ENCODE peak calls at places on chromosomes 5 and 9, in nine cellular contexts. P, F, T, Z, M, E, J, H and G are unnamed samples.

GRCh38 chr9:14348241-14349140 is 34.5 kb upstream of the NFIB start:
- DNase-seq in P (peak), F (no peak), T (peak), Z (peak), M (no peak), E (peak), J (no peak), H (peak), G (no peak)

GRCh38 chr5:170523129-170523497 is 19.3 kb downstream of the KCNIP1 start:
- DNase-seq in P (no peak), F (peak), T (no peak), Z (peak), M (no peak), E (no peak), J (no peak), H (peak), G (no peak)

GRCh38 chr9:4933861-4934260 is 51.2 kb upstream of the JAK2 start:
- DNase-seq in P (no peak), F (no peak), T (no peak), Z (no peak), M (no peak), E (no peak), J (no peak), H (no peak), G (no peak)

GRCh38 chr5:42993516-42994284 is 46.4 kb downstream of the ANXA2R start:
- DNase-seq in P (peak), F (peak), T (no peak), Z (peak), M (peak), E (no peak), J (peak), H (no peak), G (peak)

GRCh38 chr9:128902351-128903078 is 18.3 kb upstream of the PHYHD1 start:
- DNase-seq in P (no peak), F (no peak), T (no peak), Z (no peak), M (peak), E (no peak), J (peak), H (peak), G (no peak)

GRCh38 chr9:106707722-106708121 is 155.2 kb upstream of the ZNF462 start:
- DNase-seq in P (no peak), F (peak), T (no peak), Z (no peak), M (no peak), E (no peak), J (no peak), H (no peak), G (peak)

GRCh38 chr9:34171753-34172535 is 6.9 kb upstream of the UBAP1 start:
- DNase-seq in P (no peak), F (no peak), T (peak), Z (no peak), M (peak), E (no peak), J (peak), H (no peak), G (no peak)

GRCh38 chr9:26833792-26834191 is 58.8 kb downstream of the CAAP1 start:
- DNase-seq in P (peak), F (no peak), T (no peak), Z (no peak), M (no peak), E (peak), J (no peak), H (no peak), G (no peak)

GRCh38 chr9:15400281-15400941 is 22.3 kb upstream of the SNAPC3 start:
- DNase-seq in P (no peak), F (peak), T (no peak), Z (peak), M (no peak), E (no peak), J (no peak), H (no peak), G (no peak)

GRCh38 chr9:107049046-107049824 is 186.3 kb downstream of the ZNF462 start:
- DNase-seq in P (peak), F (peak), T (no peak), Z (no peak), M (no peak), E (no peak), J (no peak), H (no peak), G (no peak)

GRCh38 chr5:3957658-3958057 is 362.0 kb downstream of the IRX1 start:
- DNase-seq in P (no peak), F (no peak), T (no peak), Z (no peak), M (no peak), E (no peak), J (no peak), H (no peak), G (no peak)

GRCh38 chr9:112884086-112884485 is 6.6 kb downstream of the SLC46A2 start:
- DNase-seq in P (no peak), F (peak), T (no peak), Z (peak), M (no peak), E (peak), J (no peak), H (no peak), G (no peak)

GRCh38 chr5:178230879-178231735 is 1.5 kb downstream of the PHYKPL start:
- DNase-seq in P (no peak), F (peak), T (peak), Z (no peak), M (no peak), E (no peak), J (peak), H (peak), G (peak)

GRCh38 chr5:74946471-74946870 is 80.3 kb upstream of the FAM169A start:
- DNase-seq in P (no peak), F (no peak), T (no peak), Z (no peak), M (no peak), E (no peak), J (no peak), H (no peak), G (peak)

GRCh38 chr5:17411436-17411835 is 86.6 kb upstream of the TAF11L2 start:
- DNase-seq in P (no peak), F (peak), T (no peak), Z (peak), M (no peak), E (no peak), J (no peak), H (no peak), G (peak)

GRCh38 chr9:87255437-87256155 is 242.1 kb upstream of the DAPK1 start:
- DNase-seq in P (no peak), F (peak), T (no peak), Z (peak), M (no peak), E (no peak), J (no peak), H (no peak), G (no peak)

GRCh38 chr9:105051897-105052296 is 123.9 kb upstream of the ABCA1 start:
- DNase-seq in P (no peak), F (no peak), T (no peak), Z (no peak), M (peak), E (no peak), J (no peak), H (no peak), G (no peak)

GRCh38 chr9:112051812-112052211 is 123.3 kb downstream of the SUSD1 start:
- DNase-seq in P (no peak), F (peak), T (no peak), Z (no peak), M (no peak), E (no peak), J (no peak), H (no peak), G (peak)

GRCh38 chr5:175642998-175643397 is 14.9 kb upstream of the HRH2 start:
- DNase-seq in P (no peak), F (no peak), T (no peak), Z (no peak), M (no peak), E (no peak), J (no peak), H (no peak), G (no peak)

GRCh38 chr5:370959-371810 is 49.7 kb downstream of the AHRR start:
- DNase-seq in P (peak), F (no peak), T (no peak), Z (no peak), M (no peak), E (no peak), J (peak), H (no peak), G (no peak)

GRCh38 chr9:38278457-38278856 is 114.0 kb upstream of the ALDH1B1 start:
- DNase-seq in P (peak), F (no peak), T (no peak), Z (no peak), M (no peak), E (no peak), J (no peak), H (no peak), G (no peak)

GRCh38 chr9:134396825-134397224 is 70.6 kb downstream of the RXRA start:
- DNase-seq in P (no peak), F (no peak), T (no peak), Z (no peak), M (peak), E (no peak), J (peak), H (no peak), G (no peak)

GRCh38 chr5:65172486-65173129 is 309.1 kb downstream of the ADAMTS6 start:
- DNase-seq in P (no peak), F (peak), T (no peak), Z (peak), M (no peak), E (no peak), J (no peak), H (no peak), G (peak)

GRCh38 chr5:470961-471749 is 28.2 kb downstream of the EXOC3 start:
- DNase-seq in P (no peak), F (no peak), T (peak), Z (no peak), M (no peak), E (peak), J (peak), H (peak), G (peak)

GRCh38 chr5:40939753-40940152 is 30.5 kb downstream of the C7 start:
- DNase-seq in P (no peak), F (no peak), T (no peak), Z (no peak), M (no peak), E (no peak), J (no peak), H (no peak), G (no peak)

GRCh38 chr9:91502913-91503649 is 79.4 kb upstream of the NFIL3 start:
- DNase-seq in P (no peak), F (no peak), T (no peak), Z (no peak), M (no peak), E (no peak), J (no peak), H (no peak), G (no peak)

GRCh38 chr9:96100385-96100978 is 201.5 kb downstream of the HSD17B3 start:
- DNase-seq in P (no peak), F (peak), T (no peak), Z (no peak), M (no peak), E (no peak), J (peak), H (no peak), G (no peak)

GRCh38 chr9:33884856-33885701 is 68.1 kb downstream of the UBE2R2 start:
- DNase-seq in P (no peak), F (peak), T (no peak), Z (peak), M (no peak), E (no peak), J (no peak), H (peak), G (peak)

GRCh38 chr5:114053377-114053776 is 308.5 kb upstream of the KCNN2 start:
- DNase-seq in P (no peak), F (no peak), T (no peak), Z (no peak), M (no peak), E (peak), J (no peak), H (no peak), G (no peak)

GRCh38 chr5:74205745-74206570 is 434.6 kb downstream of the ENC1 start:
- DNase-seq in P (no peak), F (peak), T (no peak), Z (no peak), M (no peak), E (no peak), J (no peak), H (no peak), G (no peak)

GRCh38 chr9:38713426-38713825 is 6.5 kb downstream of the FAM240B start:
- DNase-seq in P (no peak), F (peak), T (no peak), Z (peak), M (no peak), E (no peak), J (no peak), H (no peak), G (peak)

GRCh38 chr9:35665471-35665818 is 450 bp upstream of the ARHGEF39 start:
- DNase-seq in P (no peak), F (no peak), T (no peak), Z (no peak), M (no peak), E (no peak), J (no peak), H (no peak), G (no peak)

DNA sequence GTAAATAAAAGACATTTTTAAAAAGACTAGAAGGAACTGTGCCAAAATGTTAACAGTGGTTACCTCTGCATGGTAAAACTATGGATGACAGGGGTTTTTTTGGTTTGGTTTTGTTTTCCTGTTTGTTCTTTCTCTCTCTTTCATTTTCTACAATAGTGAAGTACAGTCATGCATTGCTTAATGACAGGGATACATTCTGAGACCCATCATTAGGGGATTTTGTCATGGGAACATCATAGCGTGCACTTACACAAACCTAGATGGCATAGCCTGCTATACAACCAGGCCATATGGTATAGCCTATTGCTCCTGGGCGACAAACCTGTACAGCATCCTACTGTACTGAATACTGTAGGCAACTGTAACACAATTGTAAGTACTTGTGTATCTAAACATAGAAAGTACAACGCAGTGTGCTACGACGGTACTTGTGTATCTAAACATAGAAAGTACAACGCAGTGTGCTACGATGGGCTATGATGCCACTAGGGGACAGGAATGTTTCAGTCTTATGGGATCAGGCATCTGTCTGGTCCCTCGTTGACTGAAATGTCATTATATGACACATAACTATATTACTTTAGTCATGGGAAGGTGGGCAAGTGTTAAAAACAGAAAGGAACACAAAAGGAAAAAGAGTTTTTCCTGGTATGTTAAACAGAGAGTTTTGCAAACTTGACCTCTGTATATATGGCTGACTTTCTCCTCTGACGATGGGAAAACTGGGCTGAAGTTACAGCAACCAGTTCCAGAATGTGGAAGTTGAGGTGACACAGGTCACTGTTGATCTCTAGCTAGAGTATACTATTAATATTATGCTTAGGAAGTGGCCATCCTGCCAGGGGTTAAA is 7.4 kb upstream of the ADAM19 start:
- DNase-seq in P (no peak), F (no peak), T (no peak), Z (no peak), M (no peak), E (no peak), J (no peak), H (no peak), G (no peak)
- TF ChIP-seq CTCF in P (no peak), F (no peak), T (no peak), Z (peak), M (no peak), E (no peak), J (no peak), H (no peak), G (no peak)

GRCh38 chr5:125004009-125004408 is 257.6 kb upstream of the ZNF608 start:
- DNase-seq in P (no peak), F (no peak), T (no peak), Z (no peak), M (no peak), E (no peak), J (no peak), H (no peak), G (no peak)
- TF ChIP-seq CTCF in P (no peak), F (no peak), T (no peak), Z (no peak), M (no peak), E (no peak), J (no peak), H (no peak), G (no peak)

DNA sequence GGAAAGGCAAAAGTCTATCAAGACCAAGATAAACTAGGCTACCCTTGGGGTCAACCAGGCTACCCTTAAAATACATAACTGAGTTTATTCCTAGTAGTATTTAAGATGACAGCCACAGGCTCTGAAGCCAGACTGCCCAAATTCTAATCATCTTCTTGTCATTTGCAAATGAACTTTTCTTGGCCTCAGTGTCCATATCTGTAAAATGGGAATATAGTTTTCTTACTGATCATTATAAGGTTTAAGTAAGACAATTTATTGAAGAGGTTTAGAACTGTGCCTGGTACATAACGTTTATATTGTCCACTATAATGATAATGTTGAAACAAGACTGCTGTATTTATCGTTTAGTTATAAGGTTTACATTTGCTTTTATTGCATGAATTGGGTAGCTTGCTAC is 112.5 kb downstream of the SLC12A2 start:
- DNase-seq in P (no peak), F (no peak), T (no peak), Z (no peak), M (no peak), E (no peak), J (no peak), H (no peak), G (no peak)
- TF ChIP-seq CTCF in P (no peak), F (no peak), T (no peak), Z (no peak), M (no peak), E (no peak), J (no peak), H (no peak), G (no peak)

GRCh38 chr5:173733065-173733824 is 116.8 kb upstream of the BOD1 start:
- DNase-seq in P (no peak), F (no peak), T (no peak), Z (no peak), M (no peak), E (no peak), J (no peak), H (no peak), G (no peak)
- TF ChIP-seq CTCF in P (no peak), F (no peak), T (no peak), Z (no peak), M (no peak), E (no peak), J (no peak), H (no peak), G (no peak)

GRCh38 chr9:30039712-30040111 is 2344.7 kb upstream of the ACO1 start:
- DNase-seq in P (no peak), F (no peak), T (no peak), Z (no peak), M (no peak), E (no peak), J (no peak), H (no peak), G (no peak)
- TF ChIP-seq CTCF in P (peak), F (no peak), T (no peak), Z (no peak), M (no peak), E (no peak), J (no peak), H (no peak), G (no peak)

DNA sequence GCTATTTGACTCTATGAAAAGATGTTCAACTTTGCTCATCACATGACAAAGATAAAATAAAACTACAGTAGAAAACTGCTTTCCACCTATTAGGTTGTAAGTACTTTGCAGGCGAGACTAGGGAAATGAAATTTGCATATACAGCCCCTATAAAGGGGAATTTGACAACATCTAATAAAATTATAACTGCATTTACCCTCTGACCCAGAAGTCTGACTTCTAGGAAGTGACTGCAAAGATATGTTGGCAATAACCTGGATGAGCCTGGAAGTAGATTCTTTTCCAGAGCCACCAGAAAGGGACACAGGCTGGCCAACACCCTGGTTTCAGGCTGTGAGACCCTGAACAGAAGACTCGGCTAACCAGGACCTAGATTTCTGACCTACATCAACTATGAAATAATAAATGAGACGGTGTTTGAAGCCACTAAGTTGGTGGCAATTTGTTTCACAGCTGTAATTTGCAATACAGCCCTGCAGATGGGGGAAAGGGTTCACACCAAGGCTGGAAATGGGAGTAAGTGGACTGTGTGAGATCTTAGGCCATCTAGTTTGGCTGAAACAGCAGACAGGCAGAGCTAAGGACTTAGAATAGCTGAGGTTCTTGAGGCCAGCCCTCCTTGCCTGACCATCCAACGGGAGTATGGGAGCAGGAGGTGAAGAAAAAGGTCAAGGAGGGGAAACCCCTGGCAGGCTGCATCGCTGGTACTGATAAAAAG is 106.6 kb downstream of the SIL1 start:
- DNase-seq in P (no peak), F (no peak), T (no peak), Z (peak), M (no peak), E (no peak), J (no peak), H (peak), G (peak)
- TF ChIP-seq CTCF in P (no peak), F (peak), T (peak), Z (peak), M (no peak), E (no peak), J (peak), H (peak), G (peak)